ENCODE peak calls at places on chromosomes 1 and 21, in nine cellular contexts. One of them, this sample, is unnamed.
A peak's percentile ranks its signal among the peaks of the same experiment; 100 is the strongest.

GRCh38 chr1:241499910-241500309 is 19.6 kb downstream of the FH start:
- DNase-seq in activated T-cell treated with anti-CD3 and anti-CD28 coated beads, Interleukin-2, amount 50 U/mL, for 72 hours: no peak
- DNase-seq in AG09309: no peak
- DNase-seq in HuH-7.5: no peak
- DNase-seq in NCI-H1694: peak; percentile 81
- DNase-seq in HuH-7: peak; percentile 11
- DNase-seq in activated CD8-positive, alpha-beta T cell treated with anti-CD3 and anti-CD28 coated beads for 36 hours: peak; percentile 9
- DNase-seq in nucleus accumbens: no peak
- DNase-seq in occipital lobe: no peak
- DNase-seq in this sample: peak; percentile 60

GRCh38 chr1:226322986-226323385 is 14.0 kb upstream of the LIN9 start:
- DNase-seq in occipital lobe: no peak
- DNase-seq in HuH-7.5: no peak
- DNase-seq in nucleus accumbens: no peak
- DNase-seq in NCI-H1694: no peak
- DNase-seq in AG09309: no peak
- DNase-seq in activated CD8-positive, alpha-beta T cell treated with anti-CD3 and anti-CD28 coated beads for 36 hours: no peak
- DNase-seq in activated T-cell treated with anti-CD3 and anti-CD28 coated beads, Interleukin-2, amount 50 U/mL, for 72 hours: no peak
- DNase-seq in HuH-7: no peak
- DNase-seq in this sample: no peak

GRCh38 chr1:215119719-215120118 is 37.2 kb downstream of the KCNK2 start:
- DNase-seq in activated T-cell treated with anti-CD3 and anti-CD28 coated beads, Interleukin-2, amount 50 U/mL, for 72 hours: no peak
- DNase-seq in activated CD8-positive, alpha-beta T cell treated with anti-CD3 and anti-CD28 coated beads for 36 hours: no peak
- DNase-seq in HuH-7: no peak
- DNase-seq in AG09309: no peak
- DNase-seq in occipital lobe: no peak
- DNase-seq in nucleus accumbens: no peak
- DNase-seq in HuH-7.5: no peak
- DNase-seq in NCI-H1694: no peak
- DNase-seq in this sample: no peak

GRCh38 chr1:26584022-26584485 is 54.5 kb downstream of the RPS6KA1 start:
- DNase-seq in occipital lobe: no peak
- DNase-seq in activated CD8-positive, alpha-beta T cell treated with anti-CD3 and anti-CD28 coated beads for 36 hours: peak; percentile 73
- DNase-seq in nucleus accumbens: no peak
- DNase-seq in AG09309: no peak
- DNase-seq in HuH-7.5: no peak
- DNase-seq in HuH-7: peak; percentile 38
- DNase-seq in activated T-cell treated with anti-CD3 and anti-CD28 coated beads, Interleukin-2, amount 50 U/mL, for 72 hours: peak; percentile 65
- DNase-seq in NCI-H1694: no peak
- DNase-seq in this sample: peak; percentile 69

GRCh38 chr1:112444269-112444668 is 48.3 kb downstream of the CTTNBP2NL start:
- DNase-seq in activated T-cell treated with anti-CD3 and anti-CD28 coated beads, Interleukin-2, amount 50 U/mL, for 72 hours: no peak
- DNase-seq in HuH-7.5: no peak
- DNase-seq in activated CD8-positive, alpha-beta T cell treated with anti-CD3 and anti-CD28 coated beads for 36 hours: no peak
- DNase-seq in HuH-7: no peak
- DNase-seq in occipital lobe: no peak
- DNase-seq in AG09309: no peak
- DNase-seq in nucleus accumbens: no peak
- DNase-seq in NCI-H1694: no peak
- DNase-seq in this sample: no peak

GRCh38 chr1:7375329-7375728 is 395.8 kb upstream of the VAMP3 start:
- DNase-seq in AG09309: no peak
- DNase-seq in activated T-cell treated with anti-CD3 and anti-CD28 coated beads, Interleukin-2, amount 50 U/mL, for 72 hours: no peak
- DNase-seq in occipital lobe: no peak
- DNase-seq in HuH-7.5: no peak
- DNase-seq in HuH-7: no peak
- DNase-seq in nucleus accumbens: no peak
- DNase-seq in NCI-H1694: no peak
- DNase-seq in activated CD8-positive, alpha-beta T cell treated with anti-CD3 and anti-CD28 coated beads for 36 hours: no peak
- DNase-seq in this sample: no peak

GRCh38 chr1:244302889-244303609 is 148.7 kb downstream of the ADSS2 start:
- DNase-seq in occipital lobe: no peak
- DNase-seq in HuH-7.5: peak; percentile 23
- DNase-seq in NCI-H1694: no peak
- DNase-seq in HuH-7: no peak
- DNase-seq in AG09309: no peak
- DNase-seq in activated CD8-positive, alpha-beta T cell treated with anti-CD3 and anti-CD28 coated beads for 36 hours: no peak
- DNase-seq in nucleus accumbens: no peak
- DNase-seq in activated T-cell treated with anti-CD3 and anti-CD28 coated beads, Interleukin-2, amount 50 U/mL, for 72 hours: no peak
- DNase-seq in this sample: peak; percentile 62

GRCh38 chr21:34743831-34744230 is 75.0 kb downstream of the CLIC6 start:
- DNase-seq in NCI-H1694: no peak
- DNase-seq in HuH-7: no peak
- DNase-seq in occipital lobe: no peak
- DNase-seq in activated T-cell treated with anti-CD3 and anti-CD28 coated beads, Interleukin-2, amount 50 U/mL, for 72 hours: no peak
- DNase-seq in activated CD8-positive, alpha-beta T cell treated with anti-CD3 and anti-CD28 coated beads for 36 hours: no peak
- DNase-seq in nucleus accumbens: no peak
- DNase-seq in AG09309: peak; percentile 88
- DNase-seq in HuH-7.5: no peak
- DNase-seq in this sample: no peak

GRCh38 chr1:91092503-91092902 is 70.7 kb upstream of the ZNF644 start:
- DNase-seq in occipital lobe: no peak
- DNase-seq in HuH-7: no peak
- DNase-seq in activated CD8-positive, alpha-beta T cell treated with anti-CD3 and anti-CD28 coated beads for 36 hours: no peak
- DNase-seq in NCI-H1694: no peak
- DNase-seq in HuH-7.5: no peak
- DNase-seq in AG09309: no peak
- DNase-seq in nucleus accumbens: no peak
- DNase-seq in activated T-cell treated with anti-CD3 and anti-CD28 coated beads, Interleukin-2, amount 50 U/mL, for 72 hours: no peak
- DNase-seq in this sample: no peak

GRCh38 chr1:11126544-11126943 is 26.9 kb upstream of the EXOSC10 start:
- DNase-seq in AG09309: no peak
- DNase-seq in activated T-cell treated with anti-CD3 and anti-CD28 coated beads, Interleukin-2, amount 50 U/mL, for 72 hours: no peak
- DNase-seq in occipital lobe: no peak
- DNase-seq in activated CD8-positive, alpha-beta T cell treated with anti-CD3 and anti-CD28 coated beads for 36 hours: no peak
- DNase-seq in nucleus accumbens: no peak
- DNase-seq in HuH-7: no peak
- DNase-seq in NCI-H1694: no peak
- DNase-seq in HuH-7.5: no peak
- DNase-seq in this sample: no peak

GRCh38 chr1:155976062-155976912 is 2.1 kb downstream of the ARHGEF2 start:
- DNase-seq in occipital lobe: no peak
- DNase-seq in activated CD8-positive, alpha-beta T cell treated with anti-CD3 and anti-CD28 coated beads for 36 hours: peak; percentile 89
- DNase-seq in HuH-7: no peak
- DNase-seq in nucleus accumbens: no peak
- DNase-seq in activated T-cell treated with anti-CD3 and anti-CD28 coated beads, Interleukin-2, amount 50 U/mL, for 72 hours: peak; percentile 55
- DNase-seq in HuH-7.5: no peak
- DNase-seq in AG09309: no peak
- DNase-seq in NCI-H1694: peak; percentile 97
- DNase-seq in this sample: peak; percentile 93

GRCh38 chr1:9882296-9882944 is 27.6 kb downstream of the CTNNBIP1 start:
- DNase-seq in HuH-7.5: no peak
- DNase-seq in AG09309: no peak
- DNase-seq in activated CD8-positive, alpha-beta T cell treated with anti-CD3 and anti-CD28 coated beads for 36 hours: peak; percentile 48
- DNase-seq in activated T-cell treated with anti-CD3 and anti-CD28 coated beads, Interleukin-2, amount 50 U/mL, for 72 hours: peak; percentile 24
- DNase-seq in occipital lobe: no peak
- DNase-seq in NCI-H1694: no peak
- DNase-seq in nucleus accumbens: no peak
- DNase-seq in HuH-7: no peak
- DNase-seq in this sample: no peak

GRCh38 chr21:41894922-41895557 is 15.9 kb upstream of the PRDM15 start:
- DNase-seq in activated T-cell treated with anti-CD3 and anti-CD28 coated beads, Interleukin-2, amount 50 U/mL, for 72 hours: no peak
- DNase-seq in activated CD8-positive, alpha-beta T cell treated with anti-CD3 and anti-CD28 coated beads for 36 hours: no peak
- DNase-seq in HuH-7.5: no peak
- DNase-seq in AG09309: no peak
- DNase-seq in nucleus accumbens: no peak
- DNase-seq in occipital lobe: no peak
- DNase-seq in NCI-H1694: no peak
- DNase-seq in HuH-7: no peak
- DNase-seq in this sample: peak; percentile 92

GRCh38 chr1:198156745-198157240 is at the start of gene NEK7:
- DNase-seq in HuH-7.5: peak; percentile 80
- DNase-seq in activated T-cell treated with anti-CD3 and anti-CD28 coated beads, Interleukin-2, amount 50 U/mL, for 72 hours: peak; percentile 76
- DNase-seq in nucleus accumbens: peak; percentile 8
- DNase-seq in HuH-7: peak; percentile 86
- DNase-seq in NCI-H1694: peak; percentile 64
- DNase-seq in activated CD8-positive, alpha-beta T cell treated with anti-CD3 and anti-CD28 coated beads for 36 hours: peak; percentile 72
- DNase-seq in occipital lobe: peak; percentile 66
- DNase-seq in AG09309: no peak
- DNase-seq in this sample: peak; percentile 92

GRCh38 chr1:72827285-72827684 is 544.9 kb upstream of the NEGR1 start:
- DNase-seq in NCI-H1694: no peak
- DNase-seq in occipital lobe: no peak
- DNase-seq in activated CD8-positive, alpha-beta T cell treated with anti-CD3 and anti-CD28 coated beads for 36 hours: no peak
- DNase-seq in activated T-cell treated with anti-CD3 and anti-CD28 coated beads, Interleukin-2, amount 50 U/mL, for 72 hours: no peak
- DNase-seq in HuH-7.5: peak; percentile 6
- DNase-seq in AG09309: no peak
- DNase-seq in HuH-7: no peak
- DNase-seq in nucleus accumbens: no peak
- DNase-seq in this sample: peak; percentile 79

GRCh38 chr1:208432346-208432745 is 188.2 kb upstream of the PLXNA2 start:
- DNase-seq in AG09309: no peak
- DNase-seq in occipital lobe: no peak
- DNase-seq in activated CD8-positive, alpha-beta T cell treated with anti-CD3 and anti-CD28 coated beads for 36 hours: no peak
- DNase-seq in nucleus accumbens: no peak
- DNase-seq in HuH-7.5: no peak
- DNase-seq in activated T-cell treated with anti-CD3 and anti-CD28 coated beads, Interleukin-2, amount 50 U/mL, for 72 hours: no peak
- DNase-seq in NCI-H1694: no peak
- DNase-seq in HuH-7: no peak
- DNase-seq in this sample: no peak

GRCh38 chr21:44773291-44773932 is 28.2 kb downstream of the UBE2G2 start:
- DNase-seq in occipital lobe: no peak
- DNase-seq in AG09309: no peak
- DNase-seq in HuH-7.5: no peak
- DNase-seq in HuH-7: no peak
- DNase-seq in activated CD8-positive, alpha-beta T cell treated with anti-CD3 and anti-CD28 coated beads for 36 hours: no peak
- DNase-seq in activated T-cell treated with anti-CD3 and anti-CD28 coated beads, Interleukin-2, amount 50 U/mL, for 72 hours: no peak
- DNase-seq in nucleus accumbens: no peak
- DNase-seq in NCI-H1694: peak; percentile 81
- DNase-seq in this sample: no peak

GRCh38 chr1:197180252-197180878 is 33.9 kb upstream of the ASPM start:
- DNase-seq in AG09309: peak; percentile 42
- DNase-seq in HuH-7: no peak
- DNase-seq in activated T-cell treated with anti-CD3 and anti-CD28 coated beads, Interleukin-2, amount 50 U/mL, for 72 hours: no peak
- DNase-seq in HuH-7.5: no peak
- DNase-seq in activated CD8-positive, alpha-beta T cell treated with anti-CD3 and anti-CD28 coated beads for 36 hours: no peak
- DNase-seq in NCI-H1694: peak; percentile 67
- DNase-seq in nucleus accumbens: no peak
- DNase-seq in occipital lobe: no peak
- DNase-seq in this sample: peak; percentile 78

GRCh38 chr21:41639766-41640165 is 127.1 kb downstream of the RIPK4 start:
- DNase-seq in activated CD8-positive, alpha-beta T cell treated with anti-CD3 and anti-CD28 coated beads for 36 hours: no peak
- DNase-seq in AG09309: no peak
- DNase-seq in HuH-7.5: no peak
- DNase-seq in occipital lobe: no peak
- DNase-seq in NCI-H1694: no peak
- DNase-seq in HuH-7: no peak
- DNase-seq in nucleus accumbens: no peak
- DNase-seq in activated T-cell treated with anti-CD3 and anti-CD28 coated beads, Interleukin-2, amount 50 U/mL, for 72 hours: no peak
- DNase-seq in this sample: no peak

GRCh38 chr1:32246888-32247273 is at the start of gene FAM167B:
- DNase-seq in NCI-H1694: no peak
- DNase-seq in AG09309: peak; percentile 80
- DNase-seq in activated T-cell treated with anti-CD3 and anti-CD28 coated beads, Interleukin-2, amount 50 U/mL, for 72 hours: no peak
- DNase-seq in HuH-7: no peak
- DNase-seq in occipital lobe: no peak
- DNase-seq in activated CD8-positive, alpha-beta T cell treated with anti-CD3 and anti-CD28 coated beads for 36 hours: no peak
- DNase-seq in nucleus accumbens: no peak
- DNase-seq in HuH-7.5: no peak
- DNase-seq in this sample: no peak

GRCh38 chr1:94578856-94579255 is 37.3 kb upstream of the F3 start:
- DNase-seq in AG09309: no peak
- DNase-seq in activated T-cell treated with anti-CD3 and anti-CD28 coated beads, Interleukin-2, amount 50 U/mL, for 72 hours: no peak
- DNase-seq in NCI-H1694: no peak
- DNase-seq in occipital lobe: no peak
- DNase-seq in HuH-7.5: no peak
- DNase-seq in HuH-7: no peak
- DNase-seq in activated CD8-positive, alpha-beta T cell treated with anti-CD3 and anti-CD28 coated beads for 36 hours: no peak
- DNase-seq in nucleus accumbens: no peak
- DNase-seq in this sample: no peak

GRCh38 chr1:94004924-94005323 is 95.7 kb upstream of the GCLM start:
- DNase-seq in NCI-H1694: no peak
- DNase-seq in occipital lobe: no peak
- DNase-seq in activated CD8-positive, alpha-beta T cell treated with anti-CD3 and anti-CD28 coated beads for 36 hours: no peak
- DNase-seq in HuH-7: no peak
- DNase-seq in nucleus accumbens: no peak
- DNase-seq in HuH-7.5: no peak
- DNase-seq in AG09309: no peak
- DNase-seq in activated T-cell treated with anti-CD3 and anti-CD28 coated beads, Interleukin-2, amount 50 U/mL, for 72 hours: no peak
- DNase-seq in this sample: peak; percentile 29

GRCh38 chr1:32071758-32072621 is 749 bp upstream of the TMEM39B start:
- DNase-seq in activated CD8-positive, alpha-beta T cell treated with anti-CD3 and anti-CD28 coated beads for 36 hours: peak; percentile 69
- DNase-seq in HuH-7.5: no peak
- DNase-seq in AG09309: peak; percentile 5
- DNase-seq in HuH-7: no peak
- DNase-seq in nucleus accumbens: no peak
- DNase-seq in activated T-cell treated with anti-CD3 and anti-CD28 coated beads, Interleukin-2, amount 50 U/mL, for 72 hours: no peak
- DNase-seq in NCI-H1694: no peak
- DNase-seq in occipital lobe: no peak
- DNase-seq in this sample: no peak

GRCh38 chr1:8351693-8352470 is 34.0 kb downstream of the SLC45A1 start:
- DNase-seq in activated CD8-positive, alpha-beta T cell treated with anti-CD3 and anti-CD28 coated beads for 36 hours: peak; percentile 31
- DNase-seq in HuH-7: peak; percentile 80
- DNase-seq in HuH-7.5: peak; percentile 56
- DNase-seq in nucleus accumbens: no peak
- DNase-seq in NCI-H1694: no peak
- DNase-seq in AG09309: no peak
- DNase-seq in activated T-cell treated with anti-CD3 and anti-CD28 coated beads, Interleukin-2, amount 50 U/mL, for 72 hours: peak; percentile 19
- DNase-seq in occipital lobe: no peak
- DNase-seq in this sample: peak; percentile 26

GRCh38 chr1:3651939-3652537 is at the start of gene TP73:
- DNase-seq in HuH-7: peak; percentile 45
- DNase-seq in AG09309: no peak
- DNase-seq in HuH-7.5: peak; percentile 51
- DNase-seq in occipital lobe: no peak
- DNase-seq in nucleus accumbens: no peak
- DNase-seq in NCI-H1694: no peak
- DNase-seq in activated CD8-positive, alpha-beta T cell treated with anti-CD3 and anti-CD28 coated beads for 36 hours: no peak
- DNase-seq in activated T-cell treated with anti-CD3 and anti-CD28 coated beads, Interleukin-2, amount 50 U/mL, for 72 hours: peak; percentile 25
- DNase-seq in this sample: no peak

GRCh38 chr1:15573477-15573876 is 11.4 kb downstream of the AGMAT start:
- DNase-seq in activated T-cell treated with anti-CD3 and anti-CD28 coated beads, Interleukin-2, amount 50 U/mL, for 72 hours: no peak
- DNase-seq in activated CD8-positive, alpha-beta T cell treated with anti-CD3 and anti-CD28 coated beads for 36 hours: no peak
- DNase-seq in AG09309: no peak
- DNase-seq in occipital lobe: no peak
- DNase-seq in HuH-7.5: no peak
- DNase-seq in NCI-H1694: no peak
- DNase-seq in HuH-7: no peak
- DNase-seq in nucleus accumbens: no peak
- DNase-seq in this sample: no peak